ENCODE peak calls at places on chromosomes 11 and 22, in six cellular contexts. X is HepG2, K is GM12892, T is H1, Z is K562, Q is GM12878. A is an unnamed sample.

GRCh38 chr22:21942407-21942895 is 10.2 kb downstream of the PPM1F start:
- DNase-seq in Q (no peak), T (no peak), X (no peak), K (no peak), Z (no peak), A (no peak)

GRCh38 chr22:22815397-22816170 is 72.0 kb upstream of the IGLL5 start:
- DNase-seq in Z (peak), T (no peak), K (no peak), Q (no peak), X (no peak), A (no peak)

GRCh38 chr11:73783483-73784020 is 4.1 kb upstream of the MRPL48 start:
- DNase-seq in T (no peak), Q (no peak), X (peak), Z (no peak), K (no peak), A (no peak)

GRCh38 chr11:2802389-2803185 is 83.0 kb downstream of the CDKN1C start:
- DNase-seq in Q (no peak), X (no peak), Z (no peak), T (no peak), K (no peak), A (no peak)

GRCh38 chr22:31102441-31103081 is 4.8 kb downstream of the SELENOM start:
- DNase-seq in K (no peak), X (peak), Q (no peak), T (no peak), Z (no peak), A (no peak)

GRCh38 chr11:82994615-82995014 is 77.1 kb downstream of the RAB30 start:
- DNase-seq in Z (no peak), X (no peak), K (no peak), Q (no peak), T (no peak), A (no peak)

GRCh38 chr11:69316941-69317340 is 23.0 kb downstream of the MYEOV start:
- DNase-seq in T (no peak), K (no peak), X (no peak), Q (no peak), Z (no peak), A (no peak)

GRCh38 chr11:1557168-1557884 is 14.7 kb downstream of the DUSP8 start:
- DNase-seq in X (no peak), Q (no peak), Z (no peak), K (no peak), T (no peak), A (no peak)

GRCh38 chr22:37203354-37204044 is 8.8 kb downstream of the SSTR3 start:
- DNase-seq in Z (peak), T (no peak), X (no peak), K (no peak), Q (no peak), A (no peak)

GRCh38 chr11:60485987-60486386 is 6.6 kb upstream of the MS4A12 start:
- DNase-seq in X (peak), T (no peak), Q (peak), K (peak), Z (peak), A (peak)

GRCh38 chr11:46521947-46522681 is 71.7 kb downstream of the AMBRA1 start:
- DNase-seq in T (no peak), K (no peak), Q (no peak), Z (no peak), X (no peak), A (no peak)

GRCh38 chr11:13962562-13963168 is at the start of gene SPON1:
- DNase-seq in Z (no peak), K (peak), X (no peak), Q (no peak), T (no peak), A (peak)

GRCh38 chr22:31400023-31400397 is 606 bp downstream of the DRG1 start:
- DNase-seq in K (no peak), T (no peak), Z (no peak), X (no peak), Q (no peak), A (no peak)

GRCh38 chr11:45301537-45302246 is 15.6 kb upstream of the SYT13 start:
- DNase-seq in X (no peak), Z (no peak), K (no peak), T (no peak), Q (no peak), A (no peak)

GRCh38 chr22:38872172-38872830 is at the start of gene CBX6:
- DNase-seq in Z (peak), X (peak), K (peak), Q (peak), T (peak), A (peak)

GRCh38 chr22:38935023-38935422 is 22.4 kb upstream of the APOBEC3A start:
- DNase-seq in Q (no peak), Z (no peak), X (no peak), K (no peak), T (no peak), A (no peak)

GRCh38 chr11:70031631-70032469 is 46.3 kb upstream of the ANO1 start:
- DNase-seq in K (no peak), Z (no peak), T (no peak), Q (no peak), X (no peak), A (no peak)

GRCh38 chr11:131248588-131248987 is 121.8 kb upstream of the NTM start:
- DNase-seq in Q (no peak), Z (no peak), K (no peak), T (no peak), X (no peak), A (no peak)

GRCh38 chr11:117026593-117027330 is 71.5 kb downstream of the SIK3 start:
- DNase-seq in Q (no peak), Z (no peak), X (no peak), K (no peak), T (no peak), A (no peak)

GRCh38 chr22:20239951-20240773 is 28.0 kb downstream of the RTN4R start:
- DNase-seq in Z (peak), Q (no peak), T (no peak), X (no peak), K (no peak), A (no peak)

GRCh38 chr11:14424096-14424495 is 65.1 kb upstream of the RRAS2 start:
- DNase-seq in Z (no peak), Q (no peak), T (no peak), X (no peak), K (no peak), A (no peak)

GRCh38 chr11:72673943-72674828 is at the start of gene PDE2A:
- DNase-seq in Z (no peak), K (no peak), X (no peak), T (no peak), Q (no peak), A (no peak)

GRCh38 chr22:35315855-35316745 is 16.4 kb downstream of the TOM1 start:
- DNase-seq in K (no peak), X (no peak), Z (no peak), T (no peak), Q (no peak), A (no peak)

GRCh38 chr11:101487775-101488174 is 96.0 kb downstream of the TRPC6 start:
- DNase-seq in Q (no peak), T (no peak), X (no peak), K (no peak), Z (no peak), A (no peak)

GRCh38 chr11:48000432-48000831 is 20.1 kb downstream of the PTPRJ start:
- DNase-seq in T (no peak), K (no peak), Q (no peak), X (no peak), Z (no peak), A (no peak)

GRCh38 chr11:62256281-62256680 is 13.7 kb upstream of the SCGB2A2 start:
- DNase-seq in Q (no peak), K (no peak), X (no peak), T (no peak), Z (no peak), A (no peak)

GRCh38 chr11:19690885-19691284 is 21.8 kb upstream of the NAV2 start:
- DNase-seq in Q (no peak), Z (no peak), K (no peak), X (no peak), T (no peak), A (no peak)

GRCh38 chr11:14669958-14670357 is 26.4 kb downstream of the PDE3B start:
- DNase-seq in T (no peak), Z (no peak), K (no peak), Q (no peak), X (peak), A (no peak)

GRCh38 chr11:34613462-34614183 is 7.3 kb upstream of the EHF start:
- DNase-seq in Z (no peak), Q (no peak), T (no peak), K (no peak), X (no peak), A (peak)

GRCh38 chr11:75337195-75337654 is 14.2 kb downstream of the ARRB1 start:
- DNase-seq in Z (no peak), X (no peak), K (no peak), Q (no peak), T (no peak), A (no peak)
- TF ChIP-seq TAF1 in Z (no peak), X (no peak), K (no peak), Q (no peak), T (no peak), A (no peak)

DNA sequence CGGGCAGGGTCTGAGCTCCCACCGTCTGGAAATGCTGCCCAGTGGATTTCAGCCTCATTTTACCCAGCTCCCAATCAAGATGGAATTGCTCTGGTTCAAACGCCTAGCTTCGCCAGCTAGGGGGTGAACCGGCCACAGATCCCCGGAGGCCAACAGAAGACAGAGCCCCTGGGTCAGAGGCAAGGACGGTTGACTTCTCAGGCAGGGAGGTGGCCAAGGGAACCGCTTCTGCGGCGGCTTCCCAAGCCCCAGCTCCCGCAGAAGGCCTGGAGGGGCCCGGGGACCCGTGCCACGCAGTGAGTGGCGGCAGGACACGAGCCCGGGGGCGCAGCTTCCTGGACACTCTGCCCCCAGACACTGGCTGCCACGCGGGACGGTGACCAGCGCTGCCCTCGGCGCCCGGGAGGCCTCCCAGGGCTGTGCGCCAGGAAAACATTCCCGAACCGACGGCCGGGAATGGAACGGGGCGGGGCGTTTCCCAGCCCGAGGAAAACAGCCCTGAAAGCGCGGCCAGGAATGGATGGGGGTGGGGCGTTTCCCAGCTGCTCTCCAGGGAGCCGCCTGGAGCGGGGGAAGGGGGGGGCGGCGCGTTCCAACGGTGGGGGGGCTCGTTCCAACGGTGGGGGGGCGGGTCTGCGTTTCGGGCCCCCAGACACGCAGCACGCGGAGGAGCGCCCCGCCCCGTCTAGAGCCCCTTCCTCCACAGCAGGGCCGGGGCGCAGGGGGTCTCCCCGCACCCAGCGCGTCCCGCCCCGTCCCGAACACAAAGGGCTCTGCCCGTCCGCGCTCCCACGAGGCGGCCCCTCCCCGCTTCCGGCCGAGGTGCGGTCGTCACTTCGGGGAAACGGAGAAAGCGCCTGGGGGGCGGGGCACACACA is 13.5 kb upstream of the B4GALNT4 start:
- DNase-seq in X (peak), T (peak), Q (peak), Z (peak), K (peak), A (peak)
- TF ChIP-seq POLR2A in X (peak), T (peak), Q (peak), Z (peak), K (no peak), A (peak)

GRCh38 chr22:45338795-45339194 is 29.1 kb downstream of the FAM118A start:
- DNase-seq in T (no peak), K (no peak), Z (no peak), X (no peak), Q (no peak), A (no peak)

GRCh38 chr22:45343143-45343542 is 33.4 kb downstream of the FAM118A start:
- DNase-seq in X (no peak), Q (no peak), K (no peak), Z (no peak), T (no peak), A (no peak)

GRCh38 chr22:45340323-45340722 is 30.6 kb downstream of the FAM118A start:
- DNase-seq in T (no peak), K (no peak), Z (no peak), Q (no peak), X (no peak), A (no peak)

GRCh38 chr22:45341503-45341902 is 31.8 kb downstream of the FAM118A start:
- DNase-seq in K (no peak), X (no peak), T (no peak), Q (no peak), Z (no peak), A (no peak)

DNA sequence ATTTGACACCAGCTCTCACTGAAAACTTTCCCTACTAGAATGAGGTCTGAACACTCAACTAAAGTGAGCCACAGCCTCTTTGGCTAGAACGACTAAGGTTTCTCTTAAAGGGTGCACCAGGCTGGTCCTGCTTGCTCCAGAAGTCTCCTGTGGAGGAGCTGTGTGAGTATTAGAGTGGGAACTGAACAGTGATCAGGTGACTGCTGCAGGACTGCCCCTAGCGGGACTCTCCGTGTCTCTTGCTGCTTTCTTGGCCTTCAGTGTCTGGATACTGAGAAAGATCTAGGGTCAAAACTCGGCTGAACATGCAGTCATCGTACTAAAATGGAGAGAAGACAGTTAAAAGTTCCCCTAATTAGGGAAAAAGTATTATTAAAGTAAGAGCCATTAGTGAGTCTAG is 34.6 kb downstream of the FAM118A start:
- DNase-seq in T (no peak), K (no peak), Q (no peak), Z (peak), X (no peak), A (no peak)
- TF ChIP-seq TAF1 in T (no peak), K (no peak), Q (no peak), Z (no peak), X (no peak), A (no peak)

GRCh38 chr11:65546217-65546958 is 11.8 kb downstream of the LTBP3 start:
- DNase-seq in Q (no peak), K (peak), T (no peak), Z (peak), X (peak), A (peak)
- TF ChIP-seq POLR2A in Q (peak), K (no peak), T (no peak), Z (peak), X (no peak), A (no peak)

GRCh38 chr22:49449811-49450386 is 377.8 kb downstream of the BRD1 start:
- DNase-seq in Z (no peak), X (no peak), Q (no peak), T (no peak), K (no peak), A (no peak)
- TF ChIP-seq TAF1 in Z (no peak), X (no peak), Q (no peak), T (no peak), K (no peak), A (no peak)

GRCh38 chr11:125167292-125167953 is 2.9 kb downstream of the PKNOX2 start:
- DNase-seq in Q (no peak), Z (no peak), X (no peak), K (no peak), T (no peak), A (no peak)

GRCh38 chr11:125165111-125165663 is 636 bp downstream of the PKNOX2 start:
- DNase-seq in Q (no peak), Z (no peak), T (no peak), K (peak), X (no peak), A (peak)

GRCh38 chr11:125166903-125167291 is 2.3 kb downstream of the PKNOX2 start:
- DNase-seq in Z (no peak), T (no peak), Q (no peak), X (no peak), K (no peak), A (no peak)

GRCh38 chr11:125165664-125166346 is 1.3 kb downstream of the PKNOX2 start:
- DNase-seq in Q (no peak), K (no peak), T (no peak), Z (no peak), X (no peak), A (no peak)

DNA sequence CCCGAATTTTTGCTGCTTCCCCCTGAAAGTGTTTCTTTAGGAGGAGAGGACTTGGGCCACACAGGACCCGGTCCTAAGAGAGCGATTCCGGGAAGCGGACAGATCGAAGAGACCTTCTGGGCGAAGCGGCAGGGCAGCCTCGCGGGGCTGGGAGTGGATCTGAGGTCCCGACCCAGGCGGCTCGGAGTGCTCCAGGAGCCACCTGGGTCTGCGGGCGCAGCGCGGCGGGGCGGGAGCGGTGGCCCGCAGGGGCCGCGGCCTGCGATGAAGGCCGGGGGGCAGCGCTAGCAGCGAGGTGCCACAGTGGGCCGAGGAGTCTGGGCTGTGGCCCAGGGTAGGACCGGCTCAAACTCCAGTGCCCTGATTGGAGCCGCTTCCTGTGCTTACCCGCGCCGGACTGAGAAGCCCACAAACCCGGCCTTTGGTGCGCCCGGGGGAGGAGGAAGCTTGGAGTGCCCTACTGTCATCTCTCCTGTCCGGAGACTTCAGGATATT is 1.8 kb downstream of the PKNOX2 start:
- DNase-seq in Q (no peak), Z (no peak), X (no peak), K (no peak), T (no peak), A (peak)
- TF ChIP-seq POLR2A in Q (no peak), Z (no peak), X (no peak), K (no peak), T (no peak), A (no peak)

DNA sequence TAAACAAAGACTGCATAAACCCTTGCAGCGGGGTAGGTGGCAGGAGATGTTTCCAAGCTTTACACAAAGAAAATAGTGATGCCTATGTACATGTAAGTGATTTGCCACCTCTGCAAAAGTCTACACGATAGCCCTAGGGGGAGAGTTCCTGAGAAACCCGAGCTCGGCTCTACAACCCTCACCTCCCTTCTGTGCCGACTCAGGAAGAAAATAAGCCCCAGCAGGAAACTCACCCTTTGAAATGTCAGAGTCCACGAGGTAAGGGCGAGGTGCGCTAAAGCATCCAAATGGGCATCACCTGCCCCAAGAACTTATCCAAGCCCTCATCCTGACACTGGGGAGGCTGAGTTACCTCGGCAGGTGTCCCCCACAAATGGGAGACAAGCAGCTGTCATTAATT is 105.0 kb upstream of the KIRREL3 start:
- DNase-seq in T (no peak), K (no peak), X (no peak), Z (no peak), Q (no peak), A (no peak)
- TF ChIP-seq TAF1 in T (no peak), K (no peak), X (no peak), Z (no peak), Q (no peak), A (no peak)

GRCh38 chr22:29204617-29205183 is 996 bp upstream of the EMID1 start:
- DNase-seq in Z (no peak), K (no peak), X (no peak), T (no peak), Q (no peak), A (no peak)

GRCh38 chr22:29207231-29207550 is 1.5 kb downstream of the EMID1 start:
- DNase-seq in T (no peak), X (no peak), Q (no peak), Z (no peak), K (no peak), A (no peak)

GRCh38 chr22:29205260-29205597 is 467 bp upstream of the EMID1 start:
- DNase-seq in X (no peak), Q (no peak), Z (no peak), T (no peak), K (no peak), A (no peak)

GRCh38 chr22:29206372-29207230 is 905 bp downstream of the EMID1 start:
- DNase-seq in Z (no peak), Q (no peak), T (no peak), X (no peak), K (no peak), A (no peak)

GRCh38 chr22:29205598-29206371 is at the start of gene EMID1:
- DNase-seq in Z (peak), Q (no peak), X (no peak), T (no peak), K (no peak), A (no peak)
- TF ChIP-seq POLR2A in Z (no peak), Q (no peak), X (no peak), T (no peak), K (peak), A (peak)

DNA sequence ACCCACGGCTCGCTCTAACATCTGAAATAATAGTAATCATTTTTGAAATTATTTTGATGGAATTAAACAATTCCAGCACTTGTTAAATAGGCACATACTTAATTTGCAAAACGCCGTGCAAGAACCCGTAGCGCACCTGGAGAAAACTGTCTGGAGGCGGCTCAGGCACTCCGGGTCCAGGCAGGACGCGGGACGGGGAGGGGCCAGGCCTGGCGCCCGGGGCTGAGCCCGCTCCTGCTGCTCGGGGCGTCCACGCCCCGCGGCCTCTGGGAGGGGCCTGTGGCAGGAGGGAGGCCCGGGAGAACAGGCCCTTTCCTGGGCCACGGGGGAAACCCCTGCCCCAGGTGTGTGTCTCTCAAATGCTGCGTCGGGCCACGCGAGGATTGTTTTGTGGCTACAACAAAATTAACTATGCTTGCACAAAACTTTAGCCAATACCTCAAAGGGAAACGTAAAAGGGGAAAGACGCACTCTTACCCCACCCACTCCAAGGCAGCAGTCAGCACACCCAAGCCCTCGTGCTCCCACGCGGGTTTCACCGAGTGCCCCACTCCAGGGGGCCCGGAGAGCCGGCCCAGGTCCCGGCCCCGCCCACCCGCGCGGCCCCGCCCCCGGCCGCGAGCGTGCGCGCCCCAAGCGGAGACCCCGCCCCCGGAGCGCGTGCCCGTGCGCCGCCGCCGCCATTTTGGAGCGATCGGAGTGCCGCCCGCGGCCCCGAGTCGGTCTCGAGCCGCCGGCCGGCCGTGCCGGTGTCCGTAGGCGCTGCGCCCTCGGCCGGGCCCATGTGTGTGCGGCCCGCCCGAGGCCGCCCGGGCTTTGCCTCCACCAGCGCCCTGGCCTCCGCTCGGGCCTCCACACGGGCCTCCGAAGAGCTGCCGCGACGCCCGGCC is at the start of gene PPP6R2:
- DNase-seq in Q (no peak), X (peak), K (peak), T (no peak), Z (peak), A (peak)
- TF ChIP-seq TAF1 in Q (peak), X (peak), K (peak), T (peak), Z (peak), A (peak)

A was measured in GM12891.